ENCODE peak calls at places on chromosome 7, in four cellular contexts. One of them, this sample, is unnamed.

GRCh38 chr7:137992042-137992737 is 9.7 kb downstream of the CREB3L2 start:
- DNase-seq in HepG2: peak
- DNase-seq in GM12878: no peak
- DNase-seq in K562: peak
- DNase-seq in this sample: no peak

GRCh38 chr7:159065852-159066480 is 78.7 kb downstream of the VIPR2 start:
- DNase-seq in HepG2: no peak
- DNase-seq in GM12878: no peak
- DNase-seq in K562: no peak
- DNase-seq in this sample: no peak

GRCh38 chr7:116861717-116862116 is 670 bp upstream of the CAPZA2 start:
- DNase-seq in HepG2: no peak
- DNase-seq in GM12878: no peak
- DNase-seq in K562: no peak
- DNase-seq in this sample: no peak

GRCh38 chr7:41576176-41576575 is 126.7 kb downstream of the INHBA start:
- DNase-seq in HepG2: no peak
- DNase-seq in GM12878: no peak
- DNase-seq in K562: no peak
- DNase-seq in this sample: no peak

GRCh38 chr7:30510124-30511074 is 5.8 kb upstream of the GGCT start:
- DNase-seq in HepG2: peak
- DNase-seq in GM12878: no peak
- DNase-seq in K562: peak
- DNase-seq in this sample: no peak

GRCh38 chr7:121102619-121103018 is 114.1 kb downstream of the CPED1 start:
- DNase-seq in HepG2: no peak
- DNase-seq in GM12878: no peak
- DNase-seq in K562: no peak
- DNase-seq in this sample: no peak

GRCh38 chr7:132402751-132403245 is 173.5 kb downstream of the PLXNA4 start:
- DNase-seq in HepG2: no peak
- DNase-seq in GM12878: no peak
- DNase-seq in K562: no peak
- DNase-seq in this sample: no peak

GRCh38 chr7:98110249-98111022 is 3.8 kb downstream of the LMTK2 start:
- DNase-seq in HepG2: peak
- DNase-seq in GM12878: no peak
- DNase-seq in K562: no peak
- DNase-seq in this sample: no peak

GRCh38 chr7:138515001-138515528 is 55.0 kb downstream of the TRIM24 start:
- DNase-seq in HepG2: no peak
- DNase-seq in GM12878: no peak
- DNase-seq in K562: no peak
- DNase-seq in this sample: no peak

GRCh38 chr7:47777531-47778152 is 170.6 kb downstream of the PKD1L1 start:
- DNase-seq in HepG2: no peak
- DNase-seq in GM12878: no peak
- DNase-seq in K562: no peak
- DNase-seq in this sample: no peak

GRCh38 chr7:22108151-22108845 is 162.6 kb upstream of the CDCA7L start:
- DNase-seq in HepG2: no peak
- DNase-seq in GM12878: no peak
- DNase-seq in K562: no peak
- DNase-seq in this sample: no peak

GRCh38 chr7:130324270-130324669 is 20.3 kb upstream of the CPA5 start:
- DNase-seq in HepG2: no peak
- DNase-seq in GM12878: no peak
- DNase-seq in K562: no peak
- DNase-seq in this sample: no peak

GRCh38 chr7:91465595-91466061 is 201.4 kb downstream of the FZD1 start:
- DNase-seq in HepG2: no peak
- DNase-seq in GM12878: no peak
- DNase-seq in K562: no peak
- DNase-seq in this sample: no peak

GRCh38 chr7:137882261-137882668 is 35.5 kb upstream of the DGKI start:
- DNase-seq in HepG2: no peak
- DNase-seq in GM12878: peak
- DNase-seq in K562: peak
- DNase-seq in this sample: no peak

GRCh38 chr7:31382722-31383121 is 42.2 kb upstream of the NEUROD6 start:
- DNase-seq in HepG2: no peak
- DNase-seq in GM12878: no peak
- DNase-seq in K562: no peak
- DNase-seq in this sample: no peak

GRCh38 chr7:151598045-151598444 is 78.3 kb upstream of the RHEB start:
- DNase-seq in HepG2: peak
- DNase-seq in GM12878: no peak
- DNase-seq in K562: no peak
- DNase-seq in this sample: no peak

GRCh38 chr7:66877577-66878300 is 43.3 kb upstream of the TMEM248 start:
- DNase-seq in HepG2: no peak
- DNase-seq in GM12878: peak
- DNase-seq in K562: no peak
- DNase-seq in this sample: no peak

GRCh38 chr7:108358553-108358952 is 97.7 kb downstream of the NRCAM start:
- DNase-seq in HepG2: peak
- DNase-seq in GM12878: no peak
- DNase-seq in K562: no peak
- DNase-seq in this sample: peak

GRCh38 chr7:104208421-104208780 is 588 bp upstream of the ORC5 start:
- DNase-seq in HepG2: no peak
- DNase-seq in GM12878: no peak
- DNase-seq in K562: no peak
- DNase-seq in this sample: no peak

GRCh38 chr7:41695661-41696322 is 7.1 kb downstream of the INHBA start:
- DNase-seq in HepG2: no peak
- DNase-seq in GM12878: no peak
- DNase-seq in K562: no peak
- DNase-seq in this sample: no peak

GRCh38 chr7:149071641-149072437 is 18.7 kb downstream of the ZNF786 start:
- DNase-seq in HepG2: no peak
- DNase-seq in GM12878: no peak
- DNase-seq in K562: peak
- DNase-seq in this sample: peak

GRCh38 chr7:23383225-23383624 is 84.1 kb downstream of the MALSU1 start:
- DNase-seq in HepG2: no peak
- DNase-seq in GM12878: no peak
- DNase-seq in K562: no peak
- DNase-seq in this sample: no peak

GRCh38 chr7:34155225-34155908 is 250.0 kb downstream of the BMPER start:
- DNase-seq in HepG2: no peak
- DNase-seq in GM12878: no peak
- DNase-seq in K562: no peak
- DNase-seq in this sample: no peak

DNA sequence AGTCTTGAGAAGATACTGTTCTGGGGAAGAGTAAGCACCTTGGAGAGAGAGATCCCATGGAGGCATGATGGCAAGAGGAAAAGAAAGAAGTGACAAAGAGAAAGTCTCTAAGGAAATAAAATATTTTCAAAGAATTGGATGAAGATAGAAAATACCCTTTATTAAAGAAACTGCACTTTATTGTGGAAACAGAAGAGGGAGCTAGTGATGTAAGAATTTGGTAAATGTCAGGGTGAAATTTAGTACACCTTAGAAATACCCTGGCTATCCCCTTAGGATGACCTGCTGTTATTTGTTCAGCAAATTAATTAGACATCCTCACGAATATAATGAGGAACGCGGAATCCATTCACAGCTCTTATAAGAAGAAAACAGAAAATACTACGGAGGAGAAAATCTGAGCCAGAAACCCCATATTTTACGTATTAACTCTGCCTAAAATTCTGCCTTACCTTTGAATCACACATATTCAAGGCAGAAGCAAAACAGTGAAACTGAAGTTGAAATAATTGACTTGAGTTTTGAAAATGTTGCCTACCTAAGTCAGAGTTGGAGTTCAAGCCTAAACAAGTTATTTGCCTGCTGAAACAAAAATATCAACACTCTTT is 90.7 kb downstream of the TFPI2 start:
- DNase-seq in HepG2: no peak
- DNase-seq in GM12878: no peak
- DNase-seq in K562: no peak
- DNase-seq in this sample: no peak
- TF ChIP-seq CTCF in HepG2: peak
- TF ChIP-seq CTCF in GM12878: peak
- TF ChIP-seq CTCF in K562: peak
- TF ChIP-seq CTCF in this sample: no peak

GRCh38 chr7:54342458-54342857 is 199.7 kb upstream of the VSTM2A start:
- DNase-seq in HepG2: no peak
- DNase-seq in GM12878: no peak
- DNase-seq in K562: no peak
- DNase-seq in this sample: no peak

GRCh38 chr7:54333952-54334351 is 208.2 kb upstream of the VSTM2A start:
- DNase-seq in HepG2: no peak
- DNase-seq in GM12878: no peak
- DNase-seq in K562: no peak
- DNase-seq in this sample: no peak

GRCh38 chr7:54339074-54339473 is 203.1 kb upstream of the VSTM2A start:
- DNase-seq in HepG2: no peak
- DNase-seq in GM12878: no peak
- DNase-seq in K562: no peak
- DNase-seq in this sample: no peak

GRCh38 chr7:54331311-54331710 is 210.9 kb upstream of the VSTM2A start:
- DNase-seq in HepG2: no peak
- DNase-seq in GM12878: no peak
- DNase-seq in K562: no peak
- DNase-seq in this sample: no peak

DNA sequence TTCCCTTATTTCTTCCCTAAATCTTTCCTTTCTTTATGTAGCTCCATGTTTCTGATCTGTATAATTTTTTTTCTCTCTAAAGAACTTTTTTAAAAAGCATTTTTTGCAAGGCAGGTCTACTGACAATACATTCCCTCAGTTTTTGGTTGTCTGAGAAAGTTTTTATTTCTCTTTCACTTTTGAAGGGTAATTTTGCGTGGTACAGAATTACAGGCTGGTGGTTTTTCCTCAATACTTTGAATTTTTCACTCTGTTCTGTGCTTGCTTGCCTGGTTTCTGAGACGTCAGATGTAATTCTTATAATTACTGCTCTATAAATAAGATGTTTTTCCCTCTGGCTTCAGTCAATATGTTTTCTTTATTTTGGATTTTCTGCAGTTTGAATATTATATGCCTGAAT is 205.4 kb upstream of the VSTM2A start:
- DNase-seq in HepG2: no peak
- DNase-seq in GM12878: no peak
- DNase-seq in K562: no peak
- DNase-seq in this sample: no peak
- TF ChIP-seq BRCA1 in HepG2: no peak
- TF ChIP-seq BRCA1 in GM12878: no peak
- TF ChIP-seq BRCA1 in K562: no peak
- TF ChIP-seq BRCA1 in this sample: no peak

DNA sequence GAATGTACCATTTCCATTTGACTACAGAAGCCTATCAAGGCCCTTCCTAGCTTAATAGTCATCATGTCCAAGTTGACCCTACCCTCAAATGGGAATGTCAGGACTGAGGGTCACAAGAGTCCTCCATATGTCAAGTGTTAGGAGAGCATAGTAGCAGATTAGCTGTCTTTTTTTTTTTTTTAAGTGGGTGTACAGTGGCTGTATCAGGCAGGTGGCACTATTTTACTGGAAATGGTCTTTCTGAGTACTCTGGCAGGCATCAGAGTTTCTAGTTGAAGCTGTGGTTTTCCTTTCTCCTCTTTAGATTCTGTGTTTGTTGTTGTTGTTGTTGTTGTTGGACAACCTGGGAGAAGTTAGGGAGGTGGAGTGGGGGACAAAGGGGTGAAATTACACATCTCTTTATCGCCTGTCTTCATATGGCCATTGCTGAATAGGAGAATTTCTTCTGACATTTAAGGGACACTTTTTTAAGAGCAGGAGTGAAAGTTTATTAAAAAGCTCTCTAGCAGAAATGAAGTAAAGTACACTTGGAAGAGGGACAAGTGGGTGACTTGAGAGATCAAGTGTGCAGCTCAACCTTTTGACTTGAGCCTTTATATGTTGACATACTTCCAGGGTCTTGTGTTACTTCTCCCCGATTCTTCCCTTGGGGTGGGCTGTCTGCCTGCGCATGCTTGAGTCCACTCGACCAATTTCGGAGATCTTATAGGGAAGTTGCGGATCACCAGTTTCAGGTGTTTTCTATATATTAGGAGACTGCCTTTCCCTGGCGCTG is 104.1 kb upstream of the FOXP2 start:
- DNase-seq in HepG2: no peak
- DNase-seq in GM12878: no peak
- DNase-seq in K562: no peak
- DNase-seq in this sample: no peak
- TF ChIP-seq CTCF in HepG2: no peak
- TF ChIP-seq CTCF in GM12878: no peak
- TF ChIP-seq CTCF in K562: no peak
- TF ChIP-seq CTCF in this sample: no peak

GRCh38 chr7:6637544-6638229 is 569 bp downstream of the ZNF316 start:
- DNase-seq in HepG2: peak
- DNase-seq in GM12878: no peak
- DNase-seq in K562: peak
- DNase-seq in this sample: peak
- TF ChIP-seq BRCA1 in HepG2: no peak
- TF ChIP-seq BRCA1 in GM12878: no peak
- TF ChIP-seq BRCA1 in K562: no peak
- TF ChIP-seq BRCA1 in this sample: no peak

GRCh38 chr7:49102413-49102812 is 178.1 kb downstream of the CDC14C start:
- DNase-seq in HepG2: no peak
- DNase-seq in GM12878: no peak
- DNase-seq in K562: no peak
- DNase-seq in this sample: no peak

GRCh38 chr7:49094866-49095265 is 170.5 kb downstream of the CDC14C start:
- DNase-seq in HepG2: no peak
- DNase-seq in GM12878: no peak
- DNase-seq in K562: no peak
- DNase-seq in this sample: no peak

DNA sequence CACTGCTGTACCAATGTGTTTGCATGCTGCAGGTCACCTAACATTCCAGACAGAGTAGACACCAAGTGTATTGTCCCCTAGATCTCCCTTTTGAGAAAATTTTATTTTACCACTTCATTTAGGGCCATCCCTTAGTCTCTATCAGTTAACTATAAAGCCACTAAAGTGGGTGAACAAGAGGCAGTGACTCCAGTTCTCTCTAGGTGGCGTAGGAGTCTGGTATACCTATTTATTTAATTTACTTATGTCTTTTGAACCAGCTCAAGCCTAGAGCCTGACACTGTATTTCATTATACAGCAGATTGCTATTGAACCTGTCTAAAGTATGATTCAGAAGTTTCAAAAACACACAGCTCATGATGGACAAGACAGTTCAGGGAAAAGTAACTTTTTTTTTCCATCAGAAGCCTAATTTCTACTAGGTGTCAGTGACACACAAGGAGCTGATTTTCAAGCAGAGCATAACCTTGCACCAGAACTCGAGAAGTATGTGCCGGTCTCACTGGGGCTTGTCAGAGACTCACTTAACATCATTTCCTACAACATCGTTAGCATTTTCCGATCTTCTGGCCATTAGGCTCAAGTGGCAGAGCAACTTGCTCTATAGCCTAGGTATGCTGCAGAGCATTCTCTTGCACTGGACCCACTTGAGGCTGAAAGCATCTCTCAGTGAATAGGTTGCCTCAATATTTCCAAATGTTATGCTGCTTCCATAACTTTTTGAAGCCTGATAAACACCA is 175.4 kb downstream of the CDC14C start:
- DNase-seq in HepG2: no peak
- DNase-seq in GM12878: no peak
- DNase-seq in K562: no peak
- DNase-seq in this sample: no peak
- TF ChIP-seq CTCF in HepG2: no peak
- TF ChIP-seq CTCF in GM12878: peak
- TF ChIP-seq CTCF in K562: no peak
- TF ChIP-seq CTCF in this sample: peak

This sample was measured in H1.